ENCODE peak calls at places on chromosomes 16 and 17, in seven cellular contexts. One of them, this sample, is unnamed.

GRCh38 chr16:11672206-11673090 is 4.2 kb downstream of the SNN start:
- DNase-seq in neural progenitor cell: no peak
- DNase-seq in mucosa of descending colon: peak
- DNase-seq in uterus: no peak
- DNase-seq in cardiac muscle cell: no peak
- DNase-seq in tibial artery: no peak
- DNase-seq in foreskin keratinocyte: no peak
- DNase-seq in this sample: no peak

GRCh38 chr17:19933221-19933620 is 44.4 kb downstream of the AKAP10 start:
- DNase-seq in neural progenitor cell: no peak
- DNase-seq in mucosa of descending colon: no peak
- DNase-seq in uterus: no peak
- DNase-seq in cardiac muscle cell: no peak
- DNase-seq in tibial artery: no peak
- DNase-seq in foreskin keratinocyte: no peak
- DNase-seq in this sample: no peak

GRCh38 chr17:44565866-44566443 is 8.7 kb downstream of the FZD2 start:
- DNase-seq in neural progenitor cell: no peak
- DNase-seq in mucosa of descending colon: no peak
- DNase-seq in uterus: no peak
- DNase-seq in cardiac muscle cell: no peak
- DNase-seq in tibial artery: no peak
- DNase-seq in foreskin keratinocyte: no peak
- DNase-seq in this sample: no peak

GRCh38 chr17:82838386-82839063 is 1.3 kb downstream of the ZNF750 start:
- DNase-seq in neural progenitor cell: no peak
- DNase-seq in mucosa of descending colon: peak
- DNase-seq in uterus: peak
- DNase-seq in cardiac muscle cell: peak
- DNase-seq in tibial artery: no peak
- DNase-seq in foreskin keratinocyte: no peak
- DNase-seq in this sample: no peak

GRCh38 chr17:8753976-8754440 is 4.3 kb downstream of the SPDYE4 start:
- DNase-seq in neural progenitor cell: no peak
- DNase-seq in mucosa of descending colon: no peak
- DNase-seq in uterus: no peak
- DNase-seq in cardiac muscle cell: peak
- DNase-seq in tibial artery: no peak
- DNase-seq in foreskin keratinocyte: no peak
- DNase-seq in this sample: no peak

GRCh38 chr16:27353853-27354252 is 40.1 kb downstream of the IL4R start:
- DNase-seq in neural progenitor cell: no peak
- DNase-seq in mucosa of descending colon: no peak
- DNase-seq in uterus: no peak
- DNase-seq in cardiac muscle cell: no peak
- DNase-seq in tibial artery: no peak
- DNase-seq in foreskin keratinocyte: no peak
- DNase-seq in this sample: no peak

GRCh38 chr17:74541176-74542111 is 4.5 kb downstream of the CD300C start:
- DNase-seq in neural progenitor cell: no peak
- DNase-seq in mucosa of descending colon: no peak
- DNase-seq in uterus: no peak
- DNase-seq in cardiac muscle cell: no peak
- DNase-seq in tibial artery: no peak
- DNase-seq in foreskin keratinocyte: no peak
- DNase-seq in this sample: no peak

GRCh38 chr16:86549893-86550190 is 5.2 kb downstream of the MTHFSD start:
- DNase-seq in neural progenitor cell: no peak
- DNase-seq in mucosa of descending colon: no peak
- DNase-seq in uterus: no peak
- DNase-seq in cardiac muscle cell: no peak
- DNase-seq in tibial artery: no peak
- DNase-seq in foreskin keratinocyte: no peak
- DNase-seq in this sample: no peak

DNA sequence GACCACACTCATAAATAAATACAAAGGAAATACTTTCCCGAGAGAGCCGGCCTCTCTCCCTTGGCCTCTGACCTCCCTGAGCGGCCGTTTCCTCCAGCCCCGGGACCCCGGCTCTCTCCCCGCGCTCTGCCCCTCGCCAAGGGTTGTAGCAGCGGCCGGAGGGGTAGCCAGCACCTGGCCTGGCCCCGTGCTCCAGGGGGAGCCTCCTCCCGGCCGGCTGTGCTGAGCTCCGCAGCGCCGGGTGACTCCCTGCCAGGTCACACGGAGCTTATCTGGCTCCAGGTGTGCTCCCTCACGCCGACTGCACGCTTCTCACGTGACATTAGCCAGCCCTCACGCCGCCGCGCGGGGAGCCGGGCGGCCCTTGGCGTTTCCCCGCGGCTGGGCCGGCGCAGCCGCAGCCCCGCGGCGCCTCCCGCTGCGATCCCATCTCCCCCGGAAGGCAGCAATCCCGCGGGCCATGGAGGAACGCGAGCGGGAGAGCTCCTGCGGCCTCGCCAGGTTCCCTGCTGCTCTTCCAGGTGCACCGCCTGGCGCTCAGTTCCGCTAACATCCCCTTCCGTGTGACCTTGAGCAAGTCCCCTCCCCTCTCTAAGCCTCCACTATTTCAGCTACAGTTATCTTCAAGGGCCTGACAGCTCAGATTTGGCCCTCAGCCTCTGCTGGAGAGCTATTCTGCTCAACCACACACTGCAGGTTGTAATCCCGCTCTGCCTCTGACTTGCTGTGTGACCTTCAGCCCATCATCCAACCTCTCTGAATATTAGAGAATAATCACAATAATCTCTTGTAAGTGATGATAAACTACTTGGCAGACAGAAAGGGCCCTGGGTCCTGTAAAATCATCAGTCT is 3.5 kb downstream of the MYO18A start:
- DNase-seq in neural progenitor cell: peak
- DNase-seq in mucosa of descending colon: peak
- DNase-seq in uterus: peak
- DNase-seq in cardiac muscle cell: peak
- DNase-seq in tibial artery: no peak
- DNase-seq in foreskin keratinocyte: no peak
- DNase-seq in this sample: peak
- TF ChIP-seq CTCF in neural progenitor cell: no peak
- TF ChIP-seq CTCF in mucosa of descending colon: no peak
- TF ChIP-seq CTCF in uterus: no peak
- TF ChIP-seq CTCF in cardiac muscle cell: no peak
- TF ChIP-seq CTCF in tibial artery: no peak
- TF ChIP-seq CTCF in foreskin keratinocyte: peak
- TF ChIP-seq CTCF in this sample: no peak

GRCh38 chr17:37737081-37737480 is 7.8 kb downstream of the HNF1B start:
- DNase-seq in neural progenitor cell: no peak
- DNase-seq in mucosa of descending colon: no peak
- DNase-seq in uterus: no peak
- DNase-seq in cardiac muscle cell: no peak
- DNase-seq in tibial artery: no peak
- DNase-seq in foreskin keratinocyte: no peak
- DNase-seq in this sample: no peak
- TF ChIP-seq CTCF in neural progenitor cell: no peak
- TF ChIP-seq CTCF in mucosa of descending colon: no peak
- TF ChIP-seq CTCF in uterus: no peak
- TF ChIP-seq CTCF in cardiac muscle cell: no peak
- TF ChIP-seq CTCF in tibial artery: no peak
- TF ChIP-seq CTCF in foreskin keratinocyte: peak
- TF ChIP-seq CTCF in this sample: no peak

GRCh38 chr17:60315650-60316049 is 76.3 kb downstream of the USP32 start:
- DNase-seq in neural progenitor cell: no peak
- DNase-seq in mucosa of descending colon: no peak
- DNase-seq in uterus: no peak
- DNase-seq in cardiac muscle cell: no peak
- DNase-seq in tibial artery: no peak
- DNase-seq in foreskin keratinocyte: no peak
- DNase-seq in this sample: no peak
- TF ChIP-seq CTCF in neural progenitor cell: no peak
- TF ChIP-seq CTCF in mucosa of descending colon: no peak
- TF ChIP-seq CTCF in uterus: no peak
- TF ChIP-seq CTCF in cardiac muscle cell: peak
- TF ChIP-seq CTCF in tibial artery: no peak
- TF ChIP-seq CTCF in foreskin keratinocyte: peak
- TF ChIP-seq CTCF in this sample: peak

GRCh38 chr16:62077998-62078397 is 41.8 kb upstream of the CDH8 start:
- DNase-seq in neural progenitor cell: peak
- DNase-seq in mucosa of descending colon: no peak
- DNase-seq in uterus: no peak
- DNase-seq in cardiac muscle cell: no peak
- DNase-seq in tibial artery: no peak
- DNase-seq in foreskin keratinocyte: no peak
- DNase-seq in this sample: no peak
- TF ChIP-seq CTCF in neural progenitor cell: peak
- TF ChIP-seq CTCF in mucosa of descending colon: no peak
- TF ChIP-seq CTCF in uterus: no peak
- TF ChIP-seq CTCF in cardiac muscle cell: no peak
- TF ChIP-seq CTCF in tibial artery: no peak
- TF ChIP-seq CTCF in foreskin keratinocyte: peak
- TF ChIP-seq CTCF in this sample: no peak

GRCh38 chr17:50144845-50145531 is 5.5 kb downstream of the PPP1R9B start:
- DNase-seq in neural progenitor cell: no peak
- DNase-seq in mucosa of descending colon: no peak
- DNase-seq in uterus: no peak
- DNase-seq in cardiac muscle cell: no peak
- DNase-seq in tibial artery: no peak
- DNase-seq in foreskin keratinocyte: no peak
- DNase-seq in this sample: no peak

GRCh38 chr17:50145532-50146229 is 4.8 kb downstream of the PPP1R9B start:
- DNase-seq in neural progenitor cell: no peak
- DNase-seq in mucosa of descending colon: no peak
- DNase-seq in uterus: no peak
- DNase-seq in cardiac muscle cell: no peak
- DNase-seq in tibial artery: no peak
- DNase-seq in foreskin keratinocyte: no peak
- DNase-seq in this sample: no peak

GRCh38 chr17:50146927-50147640 is 3.4 kb downstream of the PPP1R9B start:
- DNase-seq in neural progenitor cell: no peak
- DNase-seq in mucosa of descending colon: no peak
- DNase-seq in uterus: no peak
- DNase-seq in cardiac muscle cell: no peak
- DNase-seq in tibial artery: peak
- DNase-seq in foreskin keratinocyte: no peak
- DNase-seq in this sample: no peak

GRCh38 chr17:50147841-50148225 is 2.6 kb downstream of the PPP1R9B start:
- DNase-seq in neural progenitor cell: no peak
- DNase-seq in mucosa of descending colon: no peak
- DNase-seq in uterus: no peak
- DNase-seq in cardiac muscle cell: peak
- DNase-seq in tibial artery: no peak
- DNase-seq in foreskin keratinocyte: no peak
- DNase-seq in this sample: no peak

GRCh38 chr17:50146230-50146926 is 4.1 kb downstream of the PPP1R9B start:
- DNase-seq in neural progenitor cell: no peak
- DNase-seq in mucosa of descending colon: no peak
- DNase-seq in uterus: no peak
- DNase-seq in cardiac muscle cell: no peak
- DNase-seq in tibial artery: no peak
- DNase-seq in foreskin keratinocyte: no peak
- DNase-seq in this sample: no peak
- TF ChIP-seq CTCF in neural progenitor cell: peak
- TF ChIP-seq CTCF in mucosa of descending colon: no peak
- TF ChIP-seq CTCF in uterus: no peak
- TF ChIP-seq CTCF in cardiac muscle cell: no peak
- TF ChIP-seq CTCF in tibial artery: no peak
- TF ChIP-seq CTCF in foreskin keratinocyte: peak
- TF ChIP-seq CTCF in this sample: no peak